ENCODE peak calls at places on chromosomes 1 and 21, in five cellular contexts. One of them, this sample, is unnamed.

GRCh38 chr1:21919520-21919919 is 17.6 kb downstream of the HSPG2 start:
- DNase-seq in AG08395: peak; percentile 77
- DNase-seq in thoracic aorta: no peak
- DNase-seq in T-helper 2 cell: no peak
- DNase-seq in cardiac fibroblast: peak; percentile 87
- DNase-seq in this sample: no peak

GRCh38 chr1:193310569-193310968 is 124.2 kb upstream of the B3GALT2 start:
- DNase-seq in AG08395: no peak
- DNase-seq in thoracic aorta: no peak
- DNase-seq in T-helper 2 cell: no peak
- DNase-seq in cardiac fibroblast: no peak
- DNase-seq in this sample: no peak

GRCh38 chr1:37822942-37823865 is 15.2 kb upstream of the YRDC start:
- DNase-seq in AG08395: no peak
- DNase-seq in thoracic aorta: no peak
- DNase-seq in T-helper 2 cell: no peak
- DNase-seq in cardiac fibroblast: peak; percentile 58
- DNase-seq in this sample: no peak

GRCh38 chr1:29200905-29201594 is 19.4 kb upstream of the SRSF4 start:
- DNase-seq in AG08395: no peak
- DNase-seq in thoracic aorta: no peak
- DNase-seq in T-helper 2 cell: no peak
- DNase-seq in cardiac fibroblast: no peak
- DNase-seq in this sample: no peak

GRCh38 chr21:17818158-17819113 is 720 bp downstream of the C21orf91 start:
- DNase-seq in AG08395: peak; percentile 27
- DNase-seq in thoracic aorta: no peak
- DNase-seq in T-helper 2 cell: peak; percentile 19
- DNase-seq in cardiac fibroblast: peak; percentile 36
- DNase-seq in this sample: peak; percentile 56

GRCh38 chr21:41674433-41674832 is 92.4 kb downstream of the RIPK4 start:
- DNase-seq in AG08395: no peak
- DNase-seq in thoracic aorta: no peak
- DNase-seq in T-helper 2 cell: no peak
- DNase-seq in cardiac fibroblast: no peak
- DNase-seq in this sample: no peak

GRCh38 chr1:184634296-184634695 is 120.4 kb downstream of the EDEM3 start:
- DNase-seq in AG08395: no peak
- DNase-seq in thoracic aorta: no peak
- DNase-seq in T-helper 2 cell: no peak
- DNase-seq in cardiac fibroblast: no peak
- DNase-seq in this sample: no peak

GRCh38 chr1:53344921-53345838 is 17.3 kb upstream of the LRP8 start:
- DNase-seq in AG08395: no peak
- DNase-seq in thoracic aorta: no peak
- DNase-seq in T-helper 2 cell: no peak
- DNase-seq in cardiac fibroblast: no peak
- DNase-seq in this sample: no peak

GRCh38 chr21:36428789-36429671 is 43.8 kb downstream of the CHAF1B start:
- DNase-seq in AG08395: no peak
- DNase-seq in thoracic aorta: no peak
- DNase-seq in T-helper 2 cell: no peak
- DNase-seq in cardiac fibroblast: peak; percentile 39
- DNase-seq in this sample: no peak

GRCh38 chr1:87203890-87204289 is 124.8 kb upstream of the LMO4 start:
- DNase-seq in AG08395: peak; percentile 73
- DNase-seq in thoracic aorta: no peak
- DNase-seq in T-helper 2 cell: no peak
- DNase-seq in cardiac fibroblast: peak; percentile 71
- DNase-seq in this sample: no peak

GRCh38 chr1:33170351-33171274 is 11.2 kb downstream of the TRIM62 start:
- DNase-seq in AG08395: no peak
- DNase-seq in thoracic aorta: no peak
- DNase-seq in T-helper 2 cell: no peak
- DNase-seq in cardiac fibroblast: no peak
- DNase-seq in this sample: no peak

GRCh38 chr1:200453544-200453905 is 43.7 kb upstream of the ZNF281 start:
- DNase-seq in AG08395: peak; percentile 7
- DNase-seq in thoracic aorta: no peak
- DNase-seq in T-helper 2 cell: no peak
- DNase-seq in cardiac fibroblast: peak; percentile 21
- DNase-seq in this sample: no peak

GRCh38 chr1:183598386-183598785 is 8.1 kb upstream of the NCF2 start:
- DNase-seq in AG08395: no peak
- DNase-seq in thoracic aorta: no peak
- DNase-seq in T-helper 2 cell: no peak
- DNase-seq in cardiac fibroblast: no peak
- DNase-seq in this sample: peak; percentile 65

This sample was measured in MM.1S.